ENCODE peak calls at places on chromosomes 11 and 22, in ten cellular contexts. Z, Y, S, N, B, H, W, Q, A and V are unnamed samples.

GRCh38 chr22:46399625-46400024 is 64.1 kb downstream of the TRMU start:
- DNase-seq in Z (no peak), Y (no peak), S (no peak), N (no peak), B (no peak), H (no peak), W (no peak), Q (no peak), A (no peak), V (no peak)

GRCh38 chr11:13834463-13834862 is 128.1 kb upstream of the SPON1 start:
- DNase-seq in Z (no peak), Y (peak), S (peak), N (no peak), B (peak), H (no peak), W (peak), Q (no peak), A (no peak), V (no peak)

GRCh38 chr11:120839846-120840402 is 184.0 kb upstream of the TBCEL start:
- DNase-seq in Z (no peak), Y (no peak), S (no peak), N (no peak), B (no peak), H (no peak), W (no peak), Q (no peak), A (no peak), V (no peak)

GRCh38 chr11:105211806-105212531 is 72.4 kb upstream of the CARD18 start:
- DNase-seq in Z (no peak), Y (no peak), S (no peak), N (no peak), B (no peak), H (peak), W (no peak), Q (no peak), A (no peak), V (no peak)

GRCh38 chr11:9901931-9902330 is 238.1 kb downstream of the SWAP70 start:
- DNase-seq in Z (no peak), Y (no peak), S (peak), N (no peak), B (no peak), H (no peak), W (no peak), Q (no peak), A (no peak), V (no peak)

GRCh38 chr11:44949160-44950035 is 1.3 kb downstream of the TP53I11 start:
- DNase-seq in Z (no peak), Y (peak), S (peak), N (no peak), B (peak), H (peak), W (peak), Q (peak), A (no peak), V (no peak)

GRCh38 chr22:30314918-30315317 is 11.8 kb downstream of the TBC1D10A start:
- DNase-seq in Z (no peak), Y (no peak), S (peak), N (no peak), B (peak), H (no peak), W (no peak), Q (peak), A (no peak), V (no peak)

GRCh38 chr11:46999217-46999616 is 62.7 kb downstream of the CSTPP1 start:
- DNase-seq in Z (no peak), Y (no peak), S (no peak), N (no peak), B (no peak), H (no peak), W (no peak), Q (no peak), A (no peak), V (no peak)

GRCh38 chr11:17581732-17582053 is 34.6 kb downstream of the OTOG start:
- DNase-seq in Z (no peak), Y (no peak), S (no peak), N (no peak), B (no peak), H (no peak), W (no peak), Q (no peak), A (no peak), V (no peak)

GRCh38 chr11:63536669-63537292 is at the start of gene PLAAT4:
- DNase-seq in Z (no peak), Y (no peak), S (peak), N (peak), B (no peak), H (peak), W (no peak), Q (no peak), A (peak), V (no peak)

GRCh38 chr11:57647368-57647767 is 2.3 kb downstream of the YPEL4 start:
- DNase-seq in Z (no peak), Y (peak), S (no peak), N (no peak), B (no peak), H (no peak), W (no peak), Q (no peak), A (no peak), V (no peak)

GRCh38 chr11:36793542-36793926 is 195.5 kb upstream of the RAG2 start:
- DNase-seq in Z (no peak), Y (no peak), S (peak), N (no peak), B (no peak), H (no peak), W (peak), Q (no peak), A (no peak), V (no peak)

GRCh38 chr11:70142171-70142875 is 60.8 kb upstream of the FADD start:
- DNase-seq in Z (no peak), Y (no peak), S (peak), N (no peak), B (no peak), H (no peak), W (no peak), Q (no peak), A (no peak), V (no peak)